ENCODE peak calls at places on chromosomes 16 and 17, in eight cellular contexts. S, Q, U, Y, V, W, O and J are unnamed samples.

GRCh38 chr17:47850692-47851573 is at the start of gene SP6:
- DNase-seq in S (peak; percentile 97), Q (peak; percentile 92), U (peak; percentile 65), Y (peak; percentile 92), V (peak; percentile 36), W (peak; percentile 91), O (no peak), J (peak; percentile 89)

GRCh38 chr17:58541249-58541648 is 26.8 kb upstream of the MTMR4 start:
- DNase-seq in S (no peak), Q (no peak), U (no peak), Y (no peak), V (no peak), W (no peak), O (no peak), J (peak; percentile 20)

GRCh38 chr17:79515646-79516604 is 94.9 kb downstream of the RBFOX3 start:
- DNase-seq in S (no peak), Q (no peak), U (peak; percentile 25), Y (no peak), V (peak; percentile 5), W (no peak), O (no peak), J (no peak)

GRCh38 chr16:78762222-78762621 is 662.8 kb downstream of the WWOX start:
- DNase-seq in S (no peak), Q (no peak), U (no peak), Y (no peak), V (no peak), W (no peak), O (no peak), J (no peak)

GRCh38 chr17:29154516-29155234 is 25.5 kb downstream of the MYO18A start:
- DNase-seq in S (peak; percentile 51), Q (peak; percentile 30), U (no peak), Y (no peak), V (no peak), W (no peak), O (peak; percentile 65), J (peak; percentile 53)

GRCh38 chr17:61474235-61474927 is 22.2 kb downstream of the TBX4 start:
- DNase-seq in S (no peak), Q (no peak), U (peak; percentile 40), Y (peak; percentile 5), V (peak; percentile 68), W (no peak), O (no peak), J (peak; percentile 87)

GRCh38 chr17:21283482-21284318 is 811 bp upstream of the MAP2K3 start:
- DNase-seq in S (peak; percentile 75), Q (no peak), U (peak; percentile 58), Y (no peak), V (peak; percentile 32), W (peak; percentile 53), O (no peak), J (peak; percentile 67)

GRCh38 chr16:30557397-30557949 is 701 bp downstream of the ZNF764 start:
- DNase-seq in S (peak; percentile 89), Q (peak; percentile 42), U (peak; percentile 6), Y (no peak), V (no peak), W (no peak), O (no peak), J (peak; percentile 58)

GRCh38 chr17:73261952-73262675 is 434 bp upstream of the CPSF4L start:
- DNase-seq in S (peak; percentile 56), Q (peak; percentile 86), U (peak; percentile 65), Y (no peak), V (no peak), W (peak; percentile 83), O (peak; percentile 81), J (no peak)

GRCh38 chr16:12901597-12902436 is at the start of gene SHISA9:
- DNase-seq in S (peak; percentile 72), Q (no peak), U (peak; percentile 7), Y (no peak), V (no peak), W (no peak), O (no peak), J (peak; percentile 41)

GRCh38 chr16:10558746-10559641 is 21.4 kb downstream of the EMP2 start:
- DNase-seq in S (peak; percentile 90), Q (peak; percentile 42), U (peak; percentile 70), Y (peak; percentile 72), V (peak; percentile 45), W (peak; percentile 36), O (no peak), J (peak; percentile 84)

GRCh38 chr16:66524601-66525164 is 25.2 kb downstream of the TK2 start:
- DNase-seq in S (no peak), Q (peak; percentile 45), U (no peak), Y (no peak), V (no peak), W (peak; percentile 70), O (no peak), J (no peak)

GRCh38 chr16:68506331-68507053 is 32.6 kb upstream of the ZFP90 start:
- DNase-seq in S (peak; percentile 89), Q (no peak), U (no peak), Y (no peak), V (no peak), W (no peak), O (no peak), J (peak; percentile 57)

GRCh38 chr17:80504671-80505413 is 28.4 kb upstream of the NPTX1 start:
- DNase-seq in S (peak; percentile 97), Q (no peak), U (peak; percentile 86), Y (no peak), V (peak; percentile 57), W (no peak), O (no peak), J (peak; percentile 95)

GRCh38 chr17:58120195-58120822 is 27.9 kb upstream of the OR4D1 start:
- DNase-seq in S (no peak), Q (peak; percentile 75), U (peak; percentile 54), Y (no peak), V (peak; percentile 72), W (peak; percentile 16), O (no peak), J (peak; percentile 66)

GRCh38 chr17:75634754-75635609 is 1.7 kb downstream of the SMIM5 start:
- DNase-seq in S (peak; percentile 86), Q (no peak), U (no peak), Y (no peak), V (no peak), W (no peak), O (no peak), J (no peak)

GRCh38 chr16:67014641-67015315 is 14.2 kb upstream of the CBFB start:
- DNase-seq in S (peak; percentile 74), Q (no peak), U (no peak), Y (peak; percentile 26), V (no peak), W (no peak), O (no peak), J (no peak)

GRCh38 chr16:840561-841454 is 40.3 kb upstream of the GNG13 start:
- DNase-seq in S (peak; percentile 73), Q (no peak), U (no peak), Y (no peak), V (no peak), W (no peak), O (no peak), J (no peak)

GRCh38 chr16:53773150-53773846 is 69.3 kb downstream of the FTO start:
- DNase-seq in S (no peak), Q (peak; percentile 74), U (peak; percentile 81), Y (no peak), V (peak; percentile 86), W (peak; percentile 51), O (no peak), J (peak; percentile 86)

GRCh38 chr16:56355786-56356275 is 69.5 kb downstream of the AMFR start:
- DNase-seq in S (peak; percentile 73), Q (no peak), U (no peak), Y (peak; percentile 43), V (no peak), W (peak; percentile 6), O (no peak), J (no peak)

GRCh38 chr16:69417537-69418199 is 6.8 kb upstream of the CYB5B start:
- DNase-seq in S (peak; percentile 51), Q (peak; percentile 30), U (peak; percentile 15), Y (no peak), V (peak; percentile 55), W (no peak), O (no peak), J (peak; percentile 65)

GRCh38 chr17:59074494-59074893 is 32.2 kb downstream of the TRIM37 start:
- DNase-seq in S (peak; percentile 53), Q (no peak), U (peak; percentile 51), Y (no peak), V (peak; percentile 71), W (no peak), O (no peak), J (peak; percentile 57)

GRCh38 chr16:84647830-84648594 is at the start of gene KLHL36:
- DNase-seq in S (peak; percentile 100), Q (peak; percentile 75), U (no peak), Y (peak; percentile 87), V (no peak), W (peak; percentile 63), O (no peak), J (peak; percentile 78)

GRCh38 chr17:29136998-29137730 is 43.0 kb downstream of the MYO18A start:
- DNase-seq in S (peak; percentile 95), Q (no peak), U (peak; percentile 75), Y (no peak), V (peak; percentile 34), W (no peak), O (no peak), J (peak; percentile 91)

GRCh38 chr16:5603836-5604235 is 506.2 kb upstream of the EEF2KMT start:
- DNase-seq in S (no peak), Q (no peak), U (no peak), Y (no peak), V (no peak), W (no peak), O (no peak), J (no peak)

GRCh38 chr17:42286411-42287295 is 1.6 kb upstream of the STAT5A start:
- DNase-seq in S (peak; percentile 77), Q (no peak), U (no peak), Y (peak; percentile 61), V (no peak), W (peak; percentile 24), O (peak; percentile 19), J (peak; percentile 30)
- H3K4me3 ChIP-seq in S (peak overlapping the region; percentile 78), Q (no peak overlapping the region), U (no peak overlapping the region), Y (peak overlapping the region; percentile 71), V (peak overlapping the region; percentile 22), W (peak overlapping the region; percentile 71), O (peak overlapping the region; percentile 68), J (peak overlapping the region; percentile 76)

GRCh38 chr17:9465216-9465921 is 110.3 kb downstream of the STX8 start:
- DNase-seq in S (peak; percentile 70), Q (no peak), U (peak; percentile 84), Y (no peak), V (peak; percentile 78), W (no peak), O (peak; percentile 39), J (peak; percentile 84)
- H3K4me3 ChIP-seq in S (no peak overlapping the region), Q (no peak overlapping the region), U (no peak overlapping the region), Y (no peak overlapping the region), V (no peak overlapping the region), W (no peak overlapping the region), O (no peak overlapping the region), J (peak overlapping the region; percentile 39)

GRCh38 chr17:35313875-35314409 is 59.5 kb downstream of the SLFN11 start:
- DNase-seq in S (peak; percentile 8), Q (peak; percentile 3), U (no peak), Y (peak; percentile 63), V (no peak), W (peak; percentile 14), O (no peak), J (peak; percentile 0)
- H3K4me3 ChIP-seq in S (no peak overlapping the region), Q (no peak overlapping the region), U (no peak overlapping the region), Y (peak overlapping the region; percentile 41), V (no peak overlapping the region), W (peak overlapping the region; percentile 29), O (peak overlapping the region; percentile 47), J (no peak overlapping the region)

DNA sequence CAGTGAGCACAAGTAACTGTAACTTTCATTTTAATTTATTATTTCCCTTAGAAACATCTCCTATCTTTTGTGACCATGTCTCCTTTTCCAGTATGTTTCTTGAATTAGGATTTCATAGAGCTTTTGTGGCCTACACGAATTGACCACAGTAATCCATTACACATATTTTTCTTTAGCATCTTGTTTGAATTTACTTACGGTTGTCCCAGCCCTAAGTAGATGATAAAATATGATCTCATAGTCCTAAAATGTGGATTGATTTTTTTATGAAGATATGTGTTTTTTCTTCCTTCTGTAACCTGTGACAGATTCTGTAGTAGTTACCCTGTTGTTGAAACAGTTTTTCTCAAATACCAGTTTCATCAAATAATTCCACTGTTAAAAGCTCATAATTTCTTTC is 61.5 kb downstream of the NF1 start:
- DNase-seq in S (no peak), Q (no peak), U (peak; percentile 90), Y (no peak), V (peak; percentile 68), W (no peak), O (no peak), J (peak; percentile 68)
- H3K4me3 ChIP-seq in S (no peak overlapping the region), Q (no peak overlapping the region), U (no peak overlapping the region), Y (no peak overlapping the region), V (no peak overlapping the region), W (no peak overlapping the region), O (no peak overlapping the region), J (no peak overlapping the region)